ENCODE peak calls at places on chromosomes 11 and 22, in five cellular contexts. C is neural crest cell; S is activated T-cell treated with anti-CD3 and anti-CD28 coated beads, Interleukin-2, amount 50 U/mL, for 1 hour; B is NCI-H1436; I is left ventricle myocardium superior. U is an unnamed sample.

GRCh38 chr22:37817705-37818311 is 5.4 kb upstream of the GALR3 start:
- DNase-seq in C (peak; percentile 96), S (peak; percentile 87), B (peak; percentile 58), I (peak; percentile 91), U (peak; percentile 86)

GRCh38 chr11:1639666-1640065 is 10.1 kb downstream of the KRTAP5-5 start:
- DNase-seq in C (no peak), S (no peak), B (no peak), I (no peak), U (no peak)

GRCh38 chr22:41021039-41021654 is 70.0 kb downstream of the RBX1 start:
- DNase-seq in C (no peak), S (peak; percentile 19), B (no peak), I (peak; percentile 42), U (no peak)

GRCh38 chr11:64007629-64008282 is 21.5 kb downstream of the OTUB1 start:
- DNase-seq in C (peak; percentile 60), S (no peak), B (no peak), I (peak; percentile 91), U (peak; percentile 73)

GRCh38 chr11:133500936-133501335 is 31.4 kb downstream of the OPCML start:
- DNase-seq in C (no peak), S (no peak), B (no peak), I (no peak), U (no peak)

GRCh38 chr11:120747801-120748484 is 236.4 kb downstream of the GRIK4 start:
- DNase-seq in C (no peak), S (no peak), B (no peak), I (no peak), U (no peak)

GRCh38 chr22:42805016-42805997 is 51.8 kb downstream of the ARFGAP3 start:
- DNase-seq in C (no peak), S (no peak), B (no peak), I (peak; percentile 82), U (no peak)

GRCh38 chr22:38758276-38758945 is 2.6 kb upstream of the SUN2 start:
- DNase-seq in C (no peak), S (peak; percentile 78), B (peak; percentile 87), I (no peak), U (peak; percentile 54)

GRCh38 chr11:69598147-69598546 is 42.8 kb upstream of the CCND1 start:
- DNase-seq in C (no peak), S (no peak), B (no peak), I (no peak), U (peak; percentile 1)

GRCh38 chr11:67636962-67637361 is 2.6 kb downstream of the TBX10 start:
- DNase-seq in C (no peak), S (no peak), B (no peak), I (no peak), U (no peak)

GRCh38 chr11:127966821-127967220 is 620.5 kb downstream of the ETS1 start:
- DNase-seq in C (no peak), S (no peak), B (no peak), I (no peak), U (no peak)

GRCh38 chr22:37406836-37407235 is 20.4 kb downstream of the ELFN2 start:
- DNase-seq in C (no peak), S (no peak), B (no peak), I (no peak), U (no peak)

GRCh38 chr11:126491092-126491491 is 135.6 kb downstream of the ST3GAL4 start:
- DNase-seq in C (no peak), S (no peak), B (peak; percentile 63), I (no peak), U (no peak)

GRCh38 chr11:104091281-104092071 is 55.0 kb downstream of the DDI1 start:
- DNase-seq in C (no peak), S (no peak), B (no peak), I (no peak), U (no peak)

GRCh38 chr11:6646631-6647281 is 8.9 kb downstream of the DCHS1 start:
- DNase-seq in C (no peak), S (peak; percentile 42), B (no peak), I (peak; percentile 51), U (no peak)

GRCh38 chr11:12541588-12542151 is 132.6 kb upstream of the TEAD1 start:
- DNase-seq in C (no peak), S (no peak), B (no peak), I (no peak), U (no peak)

GRCh38 chr11:117805048-117805447 is 8.0 kb upstream of the DSCAML1 start:
- DNase-seq in C (no peak), S (no peak), B (no peak), I (no peak), U (no peak)

GRCh38 chr11:35390737-35391682 is 28.3 kb downstream of the SLC1A2 start:
- DNase-seq in C (no peak), S (no peak), B (no peak), I (no peak), U (no peak)

GRCh38 chr11:975824-976223 is 50.2 kb downstream of the AP2A2 start:
- DNase-seq in C (peak; percentile 24), S (no peak), B (no peak), I (no peak), U (no peak)

GRCh38 chr11:77668760-77669159 is 31.2 kb upstream of the CLNS1A start:
- DNase-seq in C (no peak), S (no peak), B (no peak), I (no peak), U (peak; percentile 53)

GRCh38 chr11:132373405-132374141 is 1003.2 kb downstream of the NTM start:
- DNase-seq in C (no peak), S (no peak), B (no peak), I (no peak), U (no peak)

GRCh38 chr11:119571311-119571710 is 148.3 kb upstream of the THY1 start:
- DNase-seq in C (no peak), S (no peak), B (no peak), I (no peak), U (peak; percentile 11)

GRCh38 chr22:44665115-44665514 is 36.9 kb upstream of the PRR5 start:
- DNase-seq in C (no peak), S (no peak), B (no peak), I (no peak), U (no peak)

GRCh38 chr11:116420770-116421528 is 351.8 kb downstream of the BUD13 start:
- DNase-seq in C (no peak), S (no peak), B (no peak), I (no peak), U (no peak)

GRCh38 chr22:20750461-20751184 is 23.3 kb upstream of the SERPIND1 start:
- DNase-seq in C (no peak), S (no peak), B (no peak), I (peak; percentile 63), U (peak; percentile 97)

GRCh38 chr11:63922673-63923192 is 5.8 kb upstream of the RCOR2 start:
- DNase-seq in C (no peak), S (no peak), B (no peak), I (no peak), U (no peak)

GRCh38 chr11:69080361-69080973 is 31.7 kb downstream of the TPCN2 start:
- DNase-seq in C (no peak), S (no peak), B (no peak), I (no peak), U (peak; percentile 96)

GRCh38 chr22:35894937-35895708 is 133.5 kb downstream of the RBFOX2 start:
- DNase-seq in C (no peak), S (no peak), B (no peak), I (no peak), U (peak; percentile 66)

GRCh38 chr11:112082729-112083128 is 3.8 kb downstream of the TIMM8B start:
- DNase-seq in C (no peak), S (no peak), B (no peak), I (no peak), U (peak; percentile 92)

GRCh38 chr11:75147875-75148263 is 3.0 kb upstream of the SLCO2B1 start:
- DNase-seq in C (no peak), S (no peak), B (no peak), I (peak; percentile 57), U (no peak)

GRCh38 chr11:131977231-131977630 is 606.8 kb downstream of the NTM start:
- DNase-seq in C (no peak), S (no peak), B (no peak), I (no peak), U (no peak)

GRCh38 chr11:94171693-94172440 is 43.2 kb downstream of the PANX1 start:
- DNase-seq in C (no peak), S (peak; percentile 32), B (peak; percentile 19), I (peak; percentile 61), U (peak; percentile 56)

GRCh38 chr11:64268687-64269379 is 15.6 kb downstream of the BAD start:
- DNase-seq in C (peak; percentile 14), S (no peak), B (no peak), I (peak; percentile 81), U (peak; percentile 59)

GRCh38 chr11:15745266-15745665 is 611.1 kb downstream of the SOX6 start:
- DNase-seq in C (no peak), S (no peak), B (no peak), I (no peak), U (no peak)

GRCh38 chr11:116093481-116093880 is 589.3 kb upstream of the CADM1 start:
- DNase-seq in C (no peak), S (no peak), B (no peak), I (no peak), U (no peak)

GRCh38 chr11:69144719-69145365 is 10.9 kb upstream of the SMIM38 start:
- DNase-seq in C (no peak), S (no peak), B (no peak), I (no peak), U (no peak)